ENCODE peak calls at places on chromosome 17, in nine cellular contexts. N is GM20000, I is left ventricle myocardium inferior, L is PC-9, Q is mesothelial cell of epicardium, D is Panc1, V is fibroblast of lung, E is AG09319, X is A673. S is an unnamed sample.

GRCh38 chr17:82216301-82217119 is 3.9 kb upstream of the CCDC57 start:
- DNase-seq in D (no peak), L (peak; percentile 86), Q (no peak), N (peak; percentile 77), E (peak; percentile 68), X (no peak), V (peak; percentile 76), I (peak; percentile 66), S (no peak)

GRCh38 chr17:5943232-5943631 is 126.9 kb upstream of the WSCD1 start:
- DNase-seq in L (no peak), D (no peak), X (no peak), E (no peak), I (no peak), V (no peak), N (no peak), Q (no peak), S (no peak)

GRCh38 chr17:72562628-72563188 is 441.9 kb downstream of the SOX9 start:
- DNase-seq in D (no peak), N (no peak), L (no peak), E (no peak), I (no peak), Q (no peak), V (no peak), X (no peak), S (no peak)

GRCh38 chr17:67194134-67194533 is 50.9 kb downstream of the HELZ start:
- DNase-seq in D (no peak), Q (no peak), E (no peak), L (peak; percentile 5), I (no peak), V (no peak), N (no peak), X (no peak), S (no peak)

GRCh38 chr17:28746611-28747045 is 2.8 kb downstream of the TRAF4 start:
- DNase-seq in L (peak; percentile 93), I (no peak), E (no peak), Q (no peak), D (no peak), V (no peak), X (no peak), N (no peak), S (no peak)

GRCh38 chr17:48630009-48630924 is 4.1 kb upstream of the HOXB9 start:
- DNase-seq in E (no peak), N (no peak), D (no peak), Q (no peak), I (no peak), V (no peak), L (no peak), X (no peak), S (no peak)

GRCh38 chr17:48494335-48494734 is 36.5 kb downstream of the HOXB1 start:
- DNase-seq in Q (no peak), D (no peak), V (peak; percentile 90), I (no peak), X (no peak), N (no peak), E (no peak), L (no peak), S (no peak)

GRCh38 chr17:31825961-31826691 is 32.9 kb downstream of the COPRS start:
- DNase-seq in E (no peak), L (peak; percentile 58), I (no peak), X (no peak), N (no peak), V (no peak), Q (no peak), D (no peak), S (no peak)

GRCh38 chr17:75181608-75182318 is 996 bp downstream of the SUMO2 start:
- DNase-seq in L (peak; percentile 11), Q (no peak), V (peak; percentile 15), E (no peak), N (peak; percentile 45), I (peak; percentile 17), D (no peak), X (peak; percentile 37), S (no peak)

GRCh38 chr17:2975469-2975958 is 87.9 kb downstream of the OR1D5 start:
- DNase-seq in L (no peak), E (no peak), X (peak; percentile 7), D (no peak), V (no peak), Q (no peak), I (no peak), N (no peak), S (no peak)

GRCh38 chr17:66716236-66717026 is 118.5 kb upstream of the CACNG5 start:
- DNase-seq in I (no peak), V (peak; percentile 43), N (no peak), X (peak; percentile 76), E (no peak), Q (peak; percentile 32), L (no peak), D (no peak), S (no peak)

GRCh38 chr17:65191805-65192740 is 54.9 kb downstream of the RGS9 start:
- DNase-seq in N (no peak), I (no peak), E (no peak), X (peak; percentile 11), V (peak; percentile 47), Q (no peak), L (peak; percentile 47), D (no peak), S (no peak)

GRCh38 chr17:27968206-27968732 is 74.2 kb upstream of the NLK start:
- DNase-seq in I (peak; percentile 58), N (no peak), V (no peak), Q (no peak), E (no peak), L (no peak), D (no peak), X (no peak), S (no peak)

GRCh38 chr17:50248255-50248654 is 26.0 kb upstream of the TMEM92 start:
- DNase-seq in Q (no peak), D (no peak), V (no peak), N (no peak), L (no peak), I (no peak), X (no peak), E (no peak), S (no peak)

GRCh38 chr17:39150795-39151679 is at the start of gene PLXDC1:
- DNase-seq in D (no peak), Q (no peak), E (no peak), X (no peak), L (no peak), I (no peak), N (no peak), V (no peak), S (no peak)

GRCh38 chr17:38762231-38762630 is 9.7 kb downstream of the PSMB3 start:
- DNase-seq in D (no peak), Q (no peak), X (no peak), I (no peak), N (no peak), E (no peak), V (no peak), L (no peak), S (no peak)

GRCh38 chr17:34173221-34173620 is 81.9 kb upstream of the CCL2 start:
- DNase-seq in X (no peak), E (peak; percentile 77), L (no peak), V (peak; percentile 83), I (no peak), Q (no peak), N (no peak), D (no peak), S (no peak)

GRCh38 chr17:40433551-40434384 is 9.5 kb upstream of the IGFBP4 start:
- DNase-seq in V (no peak), Q (no peak), L (no peak), I (no peak), E (no peak), D (no peak), N (no peak), X (no peak), S (no peak)
- TF ChIP-seq CTCF in V (peak; percentile 43), Q (peak; percentile 40), L (peak; percentile 62), I (peak; percentile 58), E (peak; percentile 38), D (peak; percentile 78), N (peak; percentile 44), X (peak; percentile 47), S (peak; percentile 47)

GRCh38 chr17:43003542-43004172 is 2.9 kb upstream of the IFI35 start:
- DNase-seq in V (peak; percentile 41), N (no peak), L (peak; percentile 46), E (no peak), X (no peak), I (no peak), D (no peak), Q (no peak), S (no peak)
- TF ChIP-seq CTCF in V (no peak), N (no peak), L (no peak), E (no peak), X (no peak), I (no peak), D (no peak), Q (no peak), S (peak; percentile 0)

GRCh38 chr17:4035081-4035680 is 70.9 kb upstream of the ATP2A3 start:
- DNase-seq in Q (no peak), I (no peak), X (no peak), L (no peak), N (no peak), E (no peak), V (no peak), D (no peak), S (no peak)
- TF ChIP-seq CTCF in Q (no peak), I (no peak), X (no peak), L (peak; percentile 25), N (no peak), E (no peak), V (no peak), D (peak; percentile 16), S (no peak)

GRCh38 chr17:59642535-59642934 is 22.8 kb downstream of the CLTC start:
- DNase-seq in E (no peak), L (no peak), Q (no peak), N (no peak), I (no peak), V (no peak), D (no peak), X (no peak), S (no peak)

GRCh38 chr17:59643159-59643857 is 23.6 kb downstream of the CLTC start:
- DNase-seq in Q (no peak), X (no peak), E (no peak), N (no peak), V (peak; percentile 57), D (no peak), I (no peak), L (no peak), S (no peak)

GRCh38 chr17:59647288-59647687 is 27.6 kb downstream of the CLTC start:
- DNase-seq in D (no peak), X (no peak), N (no peak), Q (no peak), V (no peak), L (no peak), I (no peak), E (no peak), S (no peak)

GRCh38 chr17:59638553-59638952 is 18.9 kb downstream of the CLTC start:
- DNase-seq in E (no peak), L (no peak), V (no peak), N (no peak), Q (no peak), I (no peak), X (no peak), D (no peak), S (no peak)

DNA sequence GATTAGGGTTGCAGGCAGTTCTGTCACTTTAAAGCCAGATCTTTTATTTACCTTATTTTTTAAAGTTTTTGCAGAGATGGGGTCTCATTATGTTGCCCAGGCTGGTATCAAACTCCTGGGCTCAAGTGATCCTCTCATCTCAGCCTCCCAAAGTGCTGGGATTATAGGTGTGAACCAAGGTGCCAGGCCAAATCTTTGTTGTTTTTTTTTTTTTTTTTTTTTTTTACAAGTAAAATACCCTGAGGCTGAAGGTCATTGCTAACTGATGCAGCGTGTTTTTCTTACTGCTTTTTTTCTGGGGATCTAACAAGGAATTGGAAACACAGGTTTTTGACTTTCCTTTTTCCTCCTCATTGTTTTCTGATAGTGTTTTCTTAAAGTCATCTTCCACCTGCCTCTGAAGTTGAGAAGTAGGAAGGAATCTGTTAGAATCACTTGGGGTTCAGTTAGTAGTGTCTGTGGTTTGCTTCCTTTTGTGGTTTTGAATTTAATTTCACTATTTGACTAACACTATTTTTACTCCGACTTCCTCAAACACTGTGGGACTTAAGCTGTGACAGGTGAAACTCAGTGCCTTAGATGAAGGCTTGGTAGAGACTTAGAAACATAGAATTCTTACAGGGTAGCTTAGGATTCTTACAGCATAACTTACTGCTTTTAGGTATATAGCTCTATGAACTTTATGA is 22.2 kb downstream of the CLTC start:
- DNase-seq in I (no peak), L (no peak), D (no peak), E (no peak), N (peak; percentile 50), X (no peak), V (no peak), Q (no peak), S (no peak)
- TF ChIP-seq CTCF in I (no peak), L (no peak), D (no peak), E (no peak), N (no peak), X (no peak), V (no peak), Q (no peak), S (no peak)

S was measured in D721Med.